ENCODE peak calls at places on chromosome 5, in nine cellular contexts. Y, R, D, L, U, B, K, Z and G are unnamed samples.

GRCh38 chr5:145681686-145682085 is 153.5 kb downstream of the PRELID2 start:
- DNase-seq in Y (no peak), R (peak), D (no peak), L (no peak), U (peak), B (peak), K (no peak), Z (peak), G (no peak)

GRCh38 chr5:149297340-149298023 is 25.8 kb downstream of the AFAP1L1 start:
- DNase-seq in Y (no peak), R (no peak), D (no peak), L (no peak), U (no peak), B (no peak), K (no peak), Z (no peak), G (no peak)

GRCh38 chr5:11540112-11540511 is 364.1 kb downstream of the CTNND2 start:
- DNase-seq in Y (no peak), R (no peak), D (no peak), L (no peak), U (no peak), B (no peak), K (no peak), Z (no peak), G (no peak)

GRCh38 chr5:41869150-41869738 is 981 bp downstream of the OXCT1 start:
- DNase-seq in Y (no peak), R (no peak), D (no peak), L (no peak), U (no peak), B (no peak), K (peak), Z (peak), G (no peak)

GRCh38 chr5:129271309-129271708 is 176.8 kb downstream of the ISOC1 start:
- DNase-seq in Y (no peak), R (no peak), D (no peak), L (no peak), U (peak), B (peak), K (no peak), Z (no peak), G (no peak)

GRCh38 chr5:143889986-143890385 is 78.0 kb downstream of the HMHB1 start:
- DNase-seq in Y (no peak), R (no peak), D (no peak), L (no peak), U (no peak), B (no peak), K (peak), Z (no peak), G (no peak)

GRCh38 chr5:173302546-173303155 is 25.6 kb downstream of the STC2 start:
- DNase-seq in Y (no peak), R (no peak), D (peak), L (no peak), U (peak), B (peak), K (no peak), Z (no peak), G (no peak)

GRCh38 chr5:178338750-178339144 is 106.1 kb upstream of the PHYKPL start:
- DNase-seq in Y (no peak), R (no peak), D (no peak), L (no peak), U (no peak), B (no peak), K (peak), Z (no peak), G (no peak)

GRCh38 chr5:180315762-180316212 is 23.9 kb upstream of the MAPK9 start:
- DNase-seq in Y (peak), R (peak), D (no peak), L (no peak), U (peak), B (peak), K (peak), Z (peak), G (peak)

GRCh38 chr5:170638051-170638450 is 134.2 kb downstream of the KCNIP1 start:
- DNase-seq in Y (no peak), R (no peak), D (no peak), L (no peak), U (no peak), B (no peak), K (no peak), Z (no peak), G (no peak)

GRCh38 chr5:178993236-178993765 is 1.8 kb downstream of the GRM6 start:
- DNase-seq in Y (no peak), R (no peak), D (no peak), L (no peak), U (no peak), B (no peak), K (no peak), Z (no peak), G (no peak)

GRCh38 chr5:27125856-27126255 is 87.5 kb upstream of the CDH9 start:
- DNase-seq in Y (no peak), R (no peak), D (no peak), L (no peak), U (no peak), B (no peak), K (no peak), Z (no peak), G (no peak)

GRCh38 chr5:123976393-123977029 is 464.5 kb downstream of the CSNK1G3 start:
- DNase-seq in Y (no peak), R (peak), D (no peak), L (no peak), U (no peak), B (no peak), K (no peak), Z (no peak), G (no peak)

GRCh38 chr5:37723147-37723961 is 116.5 kb downstream of the GDNF start:
- DNase-seq in Y (no peak), R (no peak), D (no peak), L (no peak), U (peak), B (peak), K (no peak), Z (no peak), G (no peak)

GRCh38 chr5:107542831-107543231 is 127.9 kb downstream of the EFNA5 start:
- DNase-seq in Y (no peak), R (no peak), D (peak), L (no peak), U (peak), B (peak), K (no peak), Z (peak), G (no peak)

GRCh38 chr5:176365663-176366574 is 632 bp downstream of the ARL10 start:
- DNase-seq in Y (no peak), R (peak), D (peak), L (peak), U (no peak), B (peak), K (no peak), Z (peak), G (no peak)

GRCh38 chr5:34657550-34657921 is 1.4 kb downstream of the RAI14 start:
- DNase-seq in Y (no peak), R (no peak), D (no peak), L (no peak), U (peak), B (peak), K (no peak), Z (no peak), G (no peak)